ENCODE peak calls at places on chromosomes 11 and 22, in six cellular contexts. One of them, this sample, is unnamed.

GRCh38 chr11:19073454-19074415 is 13.2 kb upstream of the MRGPRX2 start:
- DNase-seq in cardiac fibroblast: no peak
- DNase-seq in prostate gland: no peak
- DNase-seq in nephron progenitor cell: no peak
- DNase-seq in astrocyte of the cerebellum: no peak
- DNase-seq in HFF-Myc: no peak
- DNase-seq in this sample: no peak

GRCh38 chr11:30016588-30017363 is at the start of gene KCNA4:
- DNase-seq in cardiac fibroblast: no peak
- DNase-seq in prostate gland: no peak
- DNase-seq in nephron progenitor cell: peak; percentile 81
- DNase-seq in astrocyte of the cerebellum: no peak
- DNase-seq in HFF-Myc: no peak
- DNase-seq in this sample: no peak

GRCh38 chr22:17381237-17381913 is 12.1 kb downstream of the CECR2 start:
- DNase-seq in cardiac fibroblast: peak; percentile 27
- DNase-seq in prostate gland: no peak
- DNase-seq in nephron progenitor cell: no peak
- DNase-seq in astrocyte of the cerebellum: no peak
- DNase-seq in HFF-Myc: no peak
- DNase-seq in this sample: no peak

GRCh38 chr11:119773016-119773415 is 44.0 kb upstream of the NECTIN1 start:
- DNase-seq in cardiac fibroblast: no peak
- DNase-seq in prostate gland: no peak
- DNase-seq in nephron progenitor cell: no peak
- DNase-seq in astrocyte of the cerebellum: no peak
- DNase-seq in HFF-Myc: no peak
- DNase-seq in this sample: no peak

GRCh38 chr11:2885017-2885675 is 429 bp downstream of the CDKN1C start:
- DNase-seq in cardiac fibroblast: peak; percentile 25
- DNase-seq in prostate gland: peak; percentile 58
- DNase-seq in nephron progenitor cell: peak; percentile 64
- DNase-seq in astrocyte of the cerebellum: no peak
- DNase-seq in HFF-Myc: no peak
- DNase-seq in this sample: peak; percentile 22

GRCh38 chr11:18416459-18416858 is 4.3 kb downstream of the LDHC start:
- DNase-seq in cardiac fibroblast: no peak
- DNase-seq in prostate gland: no peak
- DNase-seq in nephron progenitor cell: no peak
- DNase-seq in astrocyte of the cerebellum: no peak
- DNase-seq in HFF-Myc: no peak
- DNase-seq in this sample: no peak

GRCh38 chr11:83051760-83052671 is 19.7 kb downstream of the RAB30 start:
- DNase-seq in cardiac fibroblast: peak; percentile 96
- DNase-seq in prostate gland: peak; percentile 78
- DNase-seq in nephron progenitor cell: peak; percentile 12
- DNase-seq in astrocyte of the cerebellum: peak; percentile 89
- DNase-seq in HFF-Myc: peak; percentile 73
- DNase-seq in this sample: peak; percentile 97

GRCh38 chr11:68859123-68859522 is 17.4 kb upstream of the CPT1A start:
- DNase-seq in cardiac fibroblast: no peak
- DNase-seq in prostate gland: no peak
- DNase-seq in nephron progenitor cell: no peak
- DNase-seq in astrocyte of the cerebellum: no peak
- DNase-seq in HFF-Myc: no peak
- DNase-seq in this sample: no peak

GRCh38 chr11:56950510-56950909 is 38.2 kb upstream of the OR5AK2 start:
- DNase-seq in cardiac fibroblast: no peak
- DNase-seq in prostate gland: no peak
- DNase-seq in nephron progenitor cell: no peak
- DNase-seq in astrocyte of the cerebellum: no peak
- DNase-seq in HFF-Myc: no peak
- DNase-seq in this sample: no peak

GRCh38 chr11:13667795-13668101 is 720 bp upstream of the FAR1 start:
- DNase-seq in cardiac fibroblast: no peak
- DNase-seq in prostate gland: no peak
- DNase-seq in nephron progenitor cell: no peak
- DNase-seq in astrocyte of the cerebellum: no peak
- DNase-seq in HFF-Myc: no peak
- DNase-seq in this sample: no peak

GRCh38 chr22:20130319-20130718 is 1.3 kb upstream of the ZDHHC8 start:
- DNase-seq in cardiac fibroblast: no peak
- DNase-seq in prostate gland: no peak
- DNase-seq in nephron progenitor cell: no peak
- DNase-seq in astrocyte of the cerebellum: no peak
- DNase-seq in HFF-Myc: no peak
- DNase-seq in this sample: no peak

GRCh38 chr11:48033918-48034341 is 53.6 kb downstream of the PTPRJ start:
- DNase-seq in cardiac fibroblast: no peak
- DNase-seq in prostate gland: no peak
- DNase-seq in nephron progenitor cell: no peak
- DNase-seq in astrocyte of the cerebellum: no peak
- DNase-seq in HFF-Myc: no peak
- DNase-seq in this sample: no peak

GRCh38 chr11:67321313-67321871 is 18.1 kb downstream of the SSH3 start:
- DNase-seq in cardiac fibroblast: no peak
- DNase-seq in prostate gland: no peak
- DNase-seq in nephron progenitor cell: no peak
- DNase-seq in astrocyte of the cerebellum: no peak
- DNase-seq in HFF-Myc: no peak
- DNase-seq in this sample: no peak

GRCh38 chr22:37162221-37163095 is 12.7 kb upstream of the IL2RB start:
- DNase-seq in cardiac fibroblast: no peak
- DNase-seq in prostate gland: no peak
- DNase-seq in nephron progenitor cell: no peak
- DNase-seq in astrocyte of the cerebellum: no peak
- DNase-seq in HFF-Myc: no peak
- DNase-seq in this sample: no peak

GRCh38 chr11:17238377-17238776 is 30.6 kb upstream of the PIK3C2A start:
- DNase-seq in cardiac fibroblast: no peak
- DNase-seq in prostate gland: peak; percentile 73
- DNase-seq in nephron progenitor cell: no peak
- DNase-seq in astrocyte of the cerebellum: no peak
- DNase-seq in HFF-Myc: no peak
- DNase-seq in this sample: no peak

GRCh38 chr11:75052457-75052856 is 44.2 kb downstream of the OR2AT4 start:
- DNase-seq in cardiac fibroblast: no peak
- DNase-seq in prostate gland: no peak
- DNase-seq in nephron progenitor cell: no peak
- DNase-seq in astrocyte of the cerebellum: no peak
- DNase-seq in HFF-Myc: no peak
- DNase-seq in this sample: no peak

GRCh38 chr11:112694813-112695212 is 266.4 kb upstream of the NCAM1 start:
- DNase-seq in cardiac fibroblast: peak; percentile 9
- DNase-seq in prostate gland: no peak
- DNase-seq in nephron progenitor cell: no peak
- DNase-seq in astrocyte of the cerebellum: no peak
- DNase-seq in HFF-Myc: no peak
- DNase-seq in this sample: no peak

GRCh38 chr22:47213571-47214230 is 451.3 kb downstream of the TBC1D22A start:
- DNase-seq in cardiac fibroblast: no peak
- DNase-seq in prostate gland: no peak
- DNase-seq in nephron progenitor cell: no peak
- DNase-seq in astrocyte of the cerebellum: no peak
- DNase-seq in HFF-Myc: no peak
- DNase-seq in this sample: no peak

GRCh38 chr22:38973289-38974169 is 8.6 kb upstream of the APOBEC3B start:
- DNase-seq in cardiac fibroblast: peak; percentile 48
- DNase-seq in prostate gland: peak; percentile 14
- DNase-seq in nephron progenitor cell: peak; percentile 70
- DNase-seq in astrocyte of the cerebellum: no peak
- DNase-seq in HFF-Myc: no peak
- DNase-seq in this sample: no peak

GRCh38 chr11:110525883-110526282 is 96.1 kb downstream of the FDX1 start:
- DNase-seq in cardiac fibroblast: peak; percentile 72
- DNase-seq in prostate gland: no peak
- DNase-seq in nephron progenitor cell: no peak
- DNase-seq in astrocyte of the cerebellum: peak; percentile 71
- DNase-seq in HFF-Myc: peak; percentile 59
- DNase-seq in this sample: peak; percentile 29

GRCh38 chr11:69908511-69909220 is 89.5 kb upstream of the FGF3 start:
- DNase-seq in cardiac fibroblast: no peak
- DNase-seq in prostate gland: no peak
- DNase-seq in nephron progenitor cell: no peak
- DNase-seq in astrocyte of the cerebellum: no peak
- DNase-seq in HFF-Myc: no peak
- DNase-seq in this sample: no peak

GRCh38 chr11:124415356-124415923 is 9.2 kb downstream of the OR8B4 start:
- DNase-seq in cardiac fibroblast: peak; percentile 80
- DNase-seq in prostate gland: no peak
- DNase-seq in nephron progenitor cell: no peak
- DNase-seq in astrocyte of the cerebellum: peak; percentile 48
- DNase-seq in HFF-Myc: peak; percentile 2
- DNase-seq in this sample: peak; percentile 10

GRCh38 chr22:49597428-49598039 is 230.1 kb downstream of the BRD1 start:
- DNase-seq in cardiac fibroblast: no peak
- DNase-seq in prostate gland: no peak
- DNase-seq in nephron progenitor cell: no peak
- DNase-seq in astrocyte of the cerebellum: no peak
- DNase-seq in HFF-Myc: no peak
- DNase-seq in this sample: no peak

GRCh38 chr22:36052505-36052941 is 23.9 kb upstream of the RBFOX2 start:
- DNase-seq in cardiac fibroblast: peak; percentile 72
- DNase-seq in prostate gland: peak; percentile 17
- DNase-seq in nephron progenitor cell: no peak
- DNase-seq in astrocyte of the cerebellum: no peak
- DNase-seq in HFF-Myc: no peak
- DNase-seq in this sample: no peak

GRCh38 chr11:112962854-112963367 is 1.7 kb downstream of the NCAM1 start:
- DNase-seq in cardiac fibroblast: no peak
- DNase-seq in prostate gland: peak; percentile 37
- DNase-seq in nephron progenitor cell: peak; percentile 80
- DNase-seq in astrocyte of the cerebellum: no peak
- DNase-seq in HFF-Myc: no peak
- DNase-seq in this sample: no peak

GRCh38 chr11:43735931-43736330 is 55.4 kb downstream of the HSD17B12 start:
- DNase-seq in cardiac fibroblast: peak; percentile 36
- DNase-seq in prostate gland: no peak
- DNase-seq in nephron progenitor cell: no peak
- DNase-seq in astrocyte of the cerebellum: peak; percentile 42
- DNase-seq in HFF-Myc: peak; percentile 14
- DNase-seq in this sample: no peak

GRCh38 chr11:8717876-8718753 is 35.5 kb downstream of the RPL27A start:
- DNase-seq in cardiac fibroblast: peak; percentile 76
- DNase-seq in prostate gland: peak; percentile 78
- DNase-seq in nephron progenitor cell: no peak
- DNase-seq in astrocyte of the cerebellum: peak; percentile 71
- DNase-seq in HFF-Myc: peak; percentile 77
- DNase-seq in this sample: peak; percentile 90
- TF ChIP-seq CTCF in cardiac fibroblast: no peak
- TF ChIP-seq CTCF in prostate gland: no peak
- TF ChIP-seq CTCF in nephron progenitor cell: no peak
- TF ChIP-seq CTCF in astrocyte of the cerebellum: no peak
- TF ChIP-seq CTCF in HFF-Myc: no peak
- TF ChIP-seq CTCF in this sample: no peak

GRCh38 chr22:29071261-29072045 is 1.4 kb upstream of the KREMEN1 start:
- DNase-seq in cardiac fibroblast: peak; percentile 38
- DNase-seq in prostate gland: peak; percentile 80
- DNase-seq in nephron progenitor cell: peak; percentile 75
- DNase-seq in astrocyte of the cerebellum: no peak
- DNase-seq in HFF-Myc: no peak
- DNase-seq in this sample: no peak
- TF ChIP-seq CTCF in cardiac fibroblast: no peak
- TF ChIP-seq CTCF in prostate gland: no peak
- TF ChIP-seq CTCF in nephron progenitor cell: no peak
- TF ChIP-seq CTCF in astrocyte of the cerebellum: no peak
- TF ChIP-seq CTCF in HFF-Myc: no peak
- TF ChIP-seq CTCF in this sample: no peak

GRCh38 chr22:24112188-24112587 is 69.1 kb upstream of the SUSD2 start:
- DNase-seq in cardiac fibroblast: peak; percentile 57
- DNase-seq in prostate gland: no peak
- DNase-seq in nephron progenitor cell: no peak
- DNase-seq in astrocyte of the cerebellum: no peak
- DNase-seq in HFF-Myc: no peak
- DNase-seq in this sample: no peak

GRCh38 chr22:24108073-24108472 is 73.2 kb upstream of the SUSD2 start:
- DNase-seq in cardiac fibroblast: no peak
- DNase-seq in prostate gland: no peak
- DNase-seq in nephron progenitor cell: no peak
- DNase-seq in astrocyte of the cerebellum: no peak
- DNase-seq in HFF-Myc: no peak
- DNase-seq in this sample: no peak

GRCh38 chr22:24107668-24108067 is 73.6 kb upstream of the SUSD2 start:
- DNase-seq in cardiac fibroblast: peak; percentile 89
- DNase-seq in prostate gland: peak; percentile 85
- DNase-seq in nephron progenitor cell: no peak
- DNase-seq in astrocyte of the cerebellum: peak; percentile 93
- DNase-seq in HFF-Myc: peak; percentile 36
- DNase-seq in this sample: peak; percentile 80

GRCh38 chr22:24106385-24107381 is 74.6 kb upstream of the SUSD2 start:
- DNase-seq in cardiac fibroblast: no peak
- DNase-seq in prostate gland: no peak
- DNase-seq in nephron progenitor cell: no peak
- DNase-seq in astrocyte of the cerebellum: no peak
- DNase-seq in HFF-Myc: no peak
- DNase-seq in this sample: peak; percentile 1

DNA sequence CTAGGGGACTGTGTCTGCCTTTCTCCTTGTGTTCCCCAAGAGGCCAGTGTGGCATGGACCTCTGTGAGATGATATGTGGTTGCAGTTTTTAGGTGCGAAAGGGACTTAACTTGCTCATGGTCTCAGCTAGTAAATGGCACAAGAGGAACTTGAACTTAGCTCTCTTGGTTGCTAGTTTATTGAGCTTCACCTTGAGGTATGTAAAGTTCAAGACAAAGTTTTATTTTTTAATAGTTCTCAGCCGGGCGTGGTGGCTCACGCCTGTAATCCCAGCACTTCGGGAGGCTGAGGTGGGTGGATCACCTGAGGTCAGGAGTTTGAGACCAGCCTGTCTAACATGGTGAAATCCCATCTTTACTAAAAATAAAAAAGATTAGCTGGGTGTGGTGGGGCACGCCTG is 71.6 kb upstream of the SUSD2 start:
- DNase-seq in cardiac fibroblast: no peak
- DNase-seq in prostate gland: no peak
- DNase-seq in nephron progenitor cell: no peak
- DNase-seq in astrocyte of the cerebellum: no peak
- DNase-seq in HFF-Myc: no peak
- DNase-seq in this sample: no peak
- TF ChIP-seq CTCF in cardiac fibroblast: no peak
- TF ChIP-seq CTCF in prostate gland: no peak
- TF ChIP-seq CTCF in nephron progenitor cell: no peak
- TF ChIP-seq CTCF in astrocyte of the cerebellum: no peak
- TF ChIP-seq CTCF in HFF-Myc: no peak
- TF ChIP-seq CTCF in this sample: no peak

GRCh38 chr11:103927535-103927934 is 108.9 kb upstream of the DDI1 start:
- DNase-seq in cardiac fibroblast: peak; percentile 32
- DNase-seq in prostate gland: no peak
- DNase-seq in nephron progenitor cell: no peak
- DNase-seq in astrocyte of the cerebellum: no peak
- DNase-seq in HFF-Myc: no peak
- DNase-seq in this sample: no peak
- TF ChIP-seq CTCF in cardiac fibroblast: peak; percentile 9
- TF ChIP-seq CTCF in prostate gland: peak; percentile 39
- TF ChIP-seq CTCF in nephron progenitor cell: no peak
- TF ChIP-seq CTCF in astrocyte of the cerebellum: peak; percentile 51
- TF ChIP-seq CTCF in HFF-Myc: peak; percentile 44
- TF ChIP-seq CTCF in this sample: peak; percentile 43

GRCh38 chr11:534592-535518 is 521 bp downstream of the HRAS start:
- DNase-seq in cardiac fibroblast: peak; percentile 32
- DNase-seq in prostate gland: peak; percentile 87
- DNase-seq in nephron progenitor cell: no peak
- DNase-seq in astrocyte of the cerebellum: no peak
- DNase-seq in HFF-Myc: no peak
- DNase-seq in this sample: no peak
- TF ChIP-seq CTCF in cardiac fibroblast: no peak
- TF ChIP-seq CTCF in prostate gland: no peak
- TF ChIP-seq CTCF in nephron progenitor cell: no peak
- TF ChIP-seq CTCF in astrocyte of the cerebellum: no peak
- TF ChIP-seq CTCF in HFF-Myc: no peak
- TF ChIP-seq CTCF in this sample: no peak

This sample was measured in AG09319.